ENCODE peak calls at places on chromosomes 16 and 17, in ten cellular contexts. Z is Caki2; U is heart right ventricle; F is MG63; D is foreskin fibroblast; P is pons; G is AG09309; I is fibroblast of mammary gland; O is stimulated activated CD4-positive, alpha-beta T cell treated with anti-CD3 and anti-CD28 coated beads, Interleukin-1b, Interleukin-23, amount 100 ng/mL, for 1 hour; H is ascending aorta. M is an unnamed sample.

GRCh38 chr17:40316571-40317344 is 7.8 kb downstream of the RARA start:
- DNase-seq in G (no peak), H (no peak), P (no peak), Z (peak), F (peak), U (peak), O (no peak), I (peak), D (peak), M (no peak)

GRCh38 chr16:11743308-11744074 is 834 bp upstream of the TXNDC11 start:
- DNase-seq in H (peak), I (peak), U (peak), Z (peak), O (no peak), P (peak), G (no peak), D (peak), F (peak), M (no peak)

GRCh38 chr17:12421077-12421476 is 244.6 kb upstream of the MYOCD start:
- DNase-seq in Z (no peak), O (no peak), H (no peak), F (no peak), U (no peak), D (no peak), G (no peak), I (no peak), P (no peak), M (no peak)

GRCh38 chr16:8901318-8901861 is 19.2 kb downstream of the LITAFD start:
- DNase-seq in D (no peak), F (no peak), O (no peak), U (no peak), P (no peak), I (no peak), H (no peak), Z (no peak), G (no peak), M (no peak)

GRCh38 chr17:73546770-73547345 is 97.4 kb downstream of the SDK2 start:
- DNase-seq in G (no peak), U (no peak), I (peak), D (peak), P (no peak), H (no peak), O (no peak), F (peak), Z (no peak), M (no peak)

GRCh38 chr17:79985361-79985760 is 50.3 kb downstream of the TBC1D16 start:
- DNase-seq in U (no peak), I (no peak), Z (no peak), O (no peak), G (no peak), H (no peak), F (no peak), D (no peak), P (no peak), M (no peak)

GRCh38 chr17:68613739-68614298 is 12.7 kb upstream of the FAM20A start:
- DNase-seq in F (peak), O (no peak), I (peak), G (no peak), P (peak), Z (no peak), D (no peak), U (peak), H (no peak), M (no peak)

GRCh38 chr16:89958068-89958467 is 9.5 kb downstream of the DEF8 start:
- DNase-seq in D (no peak), G (no peak), H (no peak), I (peak), O (no peak), P (no peak), F (peak), U (peak), Z (peak), M (no peak)

GRCh38 chr16:56264609-56264972 is 73.3 kb downstream of the GNAO1 start:
- DNase-seq in P (no peak), H (no peak), F (no peak), O (no peak), Z (no peak), G (no peak), I (no peak), D (no peak), U (no peak), M (no peak)

GRCh38 chr17:17067277-17067676 is 25.0 kb downstream of the MPRIP start:
- DNase-seq in F (no peak), D (no peak), U (no peak), H (no peak), O (no peak), G (peak), Z (no peak), P (no peak), I (no peak), M (no peak)

GRCh38 chr17:17667947-17668346 is 13.3 kb upstream of the RAI1 start:
- DNase-seq in F (no peak), G (no peak), H (no peak), P (no peak), Z (no peak), I (no peak), O (no peak), D (no peak), U (no peak), M (no peak)

GRCh38 chr17:74945543-74945942 is 9.8 kb downstream of the OTOP3 start:
- DNase-seq in D (no peak), F (no peak), G (no peak), U (no peak), H (no peak), O (no peak), Z (no peak), I (no peak), P (no peak), M (no peak)

GRCh38 chr17:61401280-61402072 is 1.8 kb downstream of the TBX2 start:
- DNase-seq in H (no peak), D (no peak), O (no peak), F (peak), U (no peak), P (no peak), G (no peak), I (no peak), Z (no peak), M (no peak)

GRCh38 chr17:63171428-63172205 is 205.6 kb downstream of the TANC2 start:
- DNase-seq in H (no peak), P (no peak), O (no peak), D (no peak), I (peak), Z (peak), U (no peak), F (no peak), G (no peak), M (no peak)

GRCh38 chr17:34760931-34761500 is 181.6 kb downstream of the TMEM132E start:
- DNase-seq in O (no peak), D (no peak), H (no peak), I (no peak), P (no peak), F (no peak), U (no peak), G (no peak), Z (no peak), M (no peak)

GRCh38 chr16:10168258-10168657 is 14.0 kb downstream of the GRIN2A start:
- DNase-seq in P (no peak), G (no peak), F (peak), H (no peak), O (no peak), Z (no peak), I (peak), U (no peak), D (no peak), M (no peak)

GRCh38 chr17:32875904-32876413 is 965 bp downstream of the MYO1D start:
- DNase-seq in O (no peak), H (no peak), I (peak), F (no peak), P (peak), G (no peak), Z (no peak), U (no peak), D (no peak), M (no peak)

GRCh38 chr16:31487720-31488629 is 5.1 kb downstream of the SLC5A2 start:
- DNase-seq in O (no peak), H (no peak), P (no peak), F (peak), U (no peak), Z (peak), G (no peak), D (no peak), I (no peak), M (no peak)

GRCh38 chr16:89506791-89507191 is 1.4 kb upstream of the SPG7 start:
- DNase-seq in U (no peak), D (no peak), I (no peak), O (no peak), H (no peak), G (no peak), F (no peak), Z (peak), P (no peak), M (no peak)

GRCh38 chr16:11542069-11542775 is 44.5 kb downstream of the LITAF start:
- DNase-seq in F (no peak), O (no peak), G (no peak), I (peak), D (no peak), U (no peak), H (no peak), Z (no peak), P (no peak), M (no peak)

GRCh38 chr16:67019171-67019570 is 9.8 kb upstream of the CBFB start:
- DNase-seq in I (no peak), P (no peak), U (no peak), Z (no peak), F (no peak), D (no peak), O (no peak), H (no peak), G (no peak), M (no peak)

GRCh38 chr16:11740567-11740966 is 2.1 kb downstream of the TXNDC11 start:
- DNase-seq in D (no peak), I (no peak), G (no peak), Z (no peak), U (no peak), F (no peak), H (no peak), O (no peak), P (no peak), M (no peak)